ENCODE peak calls at places on chromosome 12, in nine cellular contexts. One of them, this sample, is unnamed.

GRCh38 chr12:41802803-41803202 is 341.9 kb downstream of the GXYLT1 start:
- DNase-seq in EL: no peak
- DNase-seq in astrocyte: peak
- DNase-seq in midbrain: no peak
- DNase-seq in astrocyte of the cerebellum: no peak
- DNase-seq in SJSA1: no peak
- DNase-seq in left cardiac atrium: no peak
- DNase-seq in stimulated activated naive CD8-positive, alpha-beta T cell treated with anti-CD3 and anti-CD28 coated beads, Interleukin-15, Interleukin-2, amounts not matched to agents 100 U/mL and 50 U/mL, for 24 hours: no peak
- DNase-seq in H4: no peak
- DNase-seq in this sample: no peak

GRCh38 chr12:42468853-42469252 is 120.7 kb downstream of the PRICKLE1 start:
- DNase-seq in EL: no peak
- DNase-seq in astrocyte: no peak
- DNase-seq in midbrain: no peak
- DNase-seq in astrocyte of the cerebellum: no peak
- DNase-seq in SJSA1: no peak
- DNase-seq in left cardiac atrium: no peak
- DNase-seq in stimulated activated naive CD8-positive, alpha-beta T cell treated with anti-CD3 and anti-CD28 coated beads, Interleukin-15, Interleukin-2, amounts not matched to agents 100 U/mL and 50 U/mL, for 24 hours: no peak
- DNase-seq in H4: peak
- DNase-seq in this sample: no peak

GRCh38 chr12:68771223-68771925 is 25.4 kb downstream of the SLC35E3 start:
- DNase-seq in EL: no peak
- DNase-seq in astrocyte: no peak
- DNase-seq in midbrain: no peak
- DNase-seq in astrocyte of the cerebellum: no peak
- DNase-seq in SJSA1: peak
- DNase-seq in left cardiac atrium: no peak
- DNase-seq in stimulated activated naive CD8-positive, alpha-beta T cell treated with anti-CD3 and anti-CD28 coated beads, Interleukin-15, Interleukin-2, amounts not matched to agents 100 U/mL and 50 U/mL, for 24 hours: no peak
- DNase-seq in H4: no peak
- DNase-seq in this sample: no peak

GRCh38 chr12:101839324-101840283 is 8.8 kb upstream of the GNPTAB start:
- DNase-seq in EL: peak
- DNase-seq in astrocyte: no peak
- DNase-seq in midbrain: peak
- DNase-seq in astrocyte of the cerebellum: peak
- DNase-seq in SJSA1: peak
- DNase-seq in left cardiac atrium: peak
- DNase-seq in stimulated activated naive CD8-positive, alpha-beta T cell treated with anti-CD3 and anti-CD28 coated beads, Interleukin-15, Interleukin-2, amounts not matched to agents 100 U/mL and 50 U/mL, for 24 hours: peak
- DNase-seq in H4: peak
- DNase-seq in this sample: peak

GRCh38 chr12:114096461-114096860 is 130.3 kb upstream of the RBM19 start:
- DNase-seq in EL: peak
- DNase-seq in astrocyte: no peak
- DNase-seq in midbrain: no peak
- DNase-seq in astrocyte of the cerebellum: no peak
- DNase-seq in SJSA1: no peak
- DNase-seq in left cardiac atrium: no peak
- DNase-seq in stimulated activated naive CD8-positive, alpha-beta T cell treated with anti-CD3 and anti-CD28 coated beads, Interleukin-15, Interleukin-2, amounts not matched to agents 100 U/mL and 50 U/mL, for 24 hours: no peak
- DNase-seq in H4: no peak
- DNase-seq in this sample: peak

GRCh38 chr12:93783827-93784226 is 106.7 kb downstream of the CRADD start:
- DNase-seq in EL: no peak
- DNase-seq in astrocyte: no peak
- DNase-seq in midbrain: no peak
- DNase-seq in astrocyte of the cerebellum: no peak
- DNase-seq in SJSA1: no peak
- DNase-seq in left cardiac atrium: no peak
- DNase-seq in stimulated activated naive CD8-positive, alpha-beta T cell treated with anti-CD3 and anti-CD28 coated beads, Interleukin-15, Interleukin-2, amounts not matched to agents 100 U/mL and 50 U/mL, for 24 hours: peak
- DNase-seq in H4: no peak
- DNase-seq in this sample: no peak

GRCh38 chr12:51863921-51864700 is 15.6 kb upstream of the FIGNL2 start:
- DNase-seq in EL: no peak
- DNase-seq in astrocyte: peak
- DNase-seq in midbrain: peak
- DNase-seq in astrocyte of the cerebellum: no peak
- DNase-seq in SJSA1: no peak
- DNase-seq in left cardiac atrium: no peak
- DNase-seq in stimulated activated naive CD8-positive, alpha-beta T cell treated with anti-CD3 and anti-CD28 coated beads, Interleukin-15, Interleukin-2, amounts not matched to agents 100 U/mL and 50 U/mL, for 24 hours: peak
- DNase-seq in H4: no peak
- DNase-seq in this sample: no peak

GRCh38 chr12:132168311-132169031 is 24.2 kb downstream of the NOC4L start:
- DNase-seq in EL: no peak
- DNase-seq in astrocyte: no peak
- DNase-seq in midbrain: no peak
- DNase-seq in astrocyte of the cerebellum: no peak
- DNase-seq in SJSA1: no peak
- DNase-seq in left cardiac atrium: peak
- DNase-seq in stimulated activated naive CD8-positive, alpha-beta T cell treated with anti-CD3 and anti-CD28 coated beads, Interleukin-15, Interleukin-2, amounts not matched to agents 100 U/mL and 50 U/mL, for 24 hours: no peak
- DNase-seq in H4: no peak
- DNase-seq in this sample: no peak

GRCh38 chr12:27081668-27082091 is 698 bp downstream of the C12orf71 start:
- DNase-seq in EL: peak
- DNase-seq in astrocyte: no peak
- DNase-seq in midbrain: no peak
- DNase-seq in astrocyte of the cerebellum: no peak
- DNase-seq in SJSA1: no peak
- DNase-seq in left cardiac atrium: peak
- DNase-seq in stimulated activated naive CD8-positive, alpha-beta T cell treated with anti-CD3 and anti-CD28 coated beads, Interleukin-15, Interleukin-2, amounts not matched to agents 100 U/mL and 50 U/mL, for 24 hours: no peak
- DNase-seq in H4: no peak
- DNase-seq in this sample: peak

GRCh38 chr12:51229116-51229515 is 9.5 kb upstream of the DAZAP2 start:
- DNase-seq in EL: no peak
- DNase-seq in astrocyte: no peak
- DNase-seq in midbrain: no peak
- DNase-seq in astrocyte of the cerebellum: no peak
- DNase-seq in SJSA1: no peak
- DNase-seq in left cardiac atrium: no peak
- DNase-seq in stimulated activated naive CD8-positive, alpha-beta T cell treated with anti-CD3 and anti-CD28 coated beads, Interleukin-15, Interleukin-2, amounts not matched to agents 100 U/mL and 50 U/mL, for 24 hours: no peak
- DNase-seq in H4: no peak
- DNase-seq in this sample: no peak

GRCh38 chr12:71848212-71848611 is 8.7 kb downstream of the TBC1D15 start:
- DNase-seq in EL: no peak
- DNase-seq in astrocyte: no peak
- DNase-seq in midbrain: no peak
- DNase-seq in astrocyte of the cerebellum: no peak
- DNase-seq in SJSA1: no peak
- DNase-seq in left cardiac atrium: no peak
- DNase-seq in stimulated activated naive CD8-positive, alpha-beta T cell treated with anti-CD3 and anti-CD28 coated beads, Interleukin-15, Interleukin-2, amounts not matched to agents 100 U/mL and 50 U/mL, for 24 hours: no peak
- DNase-seq in H4: no peak
- DNase-seq in this sample: no peak

GRCh38 chr12:127145929-127146789 is 1120.8 kb upstream of the TMEM132C start:
- DNase-seq in EL: peak
- DNase-seq in astrocyte: peak
- DNase-seq in midbrain: peak
- DNase-seq in astrocyte of the cerebellum: no peak
- DNase-seq in SJSA1: peak
- DNase-seq in left cardiac atrium: peak
- DNase-seq in stimulated activated naive CD8-positive, alpha-beta T cell treated with anti-CD3 and anti-CD28 coated beads, Interleukin-15, Interleukin-2, amounts not matched to agents 100 U/mL and 50 U/mL, for 24 hours: peak
- DNase-seq in H4: no peak
- DNase-seq in this sample: no peak

GRCh38 chr12:90829044-90829443 is 125.9 kb downstream of the CCER1 start:
- DNase-seq in EL: no peak
- DNase-seq in astrocyte: no peak
- DNase-seq in midbrain: no peak
- DNase-seq in astrocyte of the cerebellum: no peak
- DNase-seq in SJSA1: no peak
- DNase-seq in left cardiac atrium: no peak
- DNase-seq in stimulated activated naive CD8-positive, alpha-beta T cell treated with anti-CD3 and anti-CD28 coated beads, Interleukin-15, Interleukin-2, amounts not matched to agents 100 U/mL and 50 U/mL, for 24 hours: no peak
- DNase-seq in H4: no peak
- DNase-seq in this sample: no peak

GRCh38 chr12:56520025-56520810 is 1.4 kb upstream of the RBMS2 start:
- DNase-seq in EL: peak
- DNase-seq in astrocyte: no peak
- DNase-seq in midbrain: no peak
- DNase-seq in astrocyte of the cerebellum: no peak
- DNase-seq in SJSA1: no peak
- DNase-seq in left cardiac atrium: peak
- DNase-seq in stimulated activated naive CD8-positive, alpha-beta T cell treated with anti-CD3 and anti-CD28 coated beads, Interleukin-15, Interleukin-2, amounts not matched to agents 100 U/mL and 50 U/mL, for 24 hours: no peak
- DNase-seq in H4: no peak
- DNase-seq in this sample: peak

GRCh38 chr12:27866382-27867101 is 86.5 kb upstream of the MANSC4 start:
- DNase-seq in EL: peak
- DNase-seq in astrocyte: peak
- DNase-seq in midbrain: no peak
- DNase-seq in astrocyte of the cerebellum: no peak
- DNase-seq in SJSA1: no peak
- DNase-seq in left cardiac atrium: no peak
- DNase-seq in stimulated activated naive CD8-positive, alpha-beta T cell treated with anti-CD3 and anti-CD28 coated beads, Interleukin-15, Interleukin-2, amounts not matched to agents 100 U/mL and 50 U/mL, for 24 hours: no peak
- DNase-seq in H4: peak
- DNase-seq in this sample: peak

GRCh38 chr12:89994901-89995300 is 286.3 kb upstream of the ATP2B1 start:
- DNase-seq in EL: no peak
- DNase-seq in astrocyte: no peak
- DNase-seq in midbrain: no peak
- DNase-seq in astrocyte of the cerebellum: no peak
- DNase-seq in SJSA1: no peak
- DNase-seq in left cardiac atrium: no peak
- DNase-seq in stimulated activated naive CD8-positive, alpha-beta T cell treated with anti-CD3 and anti-CD28 coated beads, Interleukin-15, Interleukin-2, amounts not matched to agents 100 U/mL and 50 U/mL, for 24 hours: no peak
- DNase-seq in H4: no peak
- DNase-seq in this sample: no peak

GRCh38 chr12:45966486-45966885 is 23.9 kb downstream of the SCAF11 start:
- DNase-seq in EL: peak
- DNase-seq in astrocyte: peak
- DNase-seq in midbrain: no peak
- DNase-seq in astrocyte of the cerebellum: peak
- DNase-seq in SJSA1: no peak
- DNase-seq in left cardiac atrium: no peak
- DNase-seq in stimulated activated naive CD8-positive, alpha-beta T cell treated with anti-CD3 and anti-CD28 coated beads, Interleukin-15, Interleukin-2, amounts not matched to agents 100 U/mL and 50 U/mL, for 24 hours: no peak
- DNase-seq in H4: no peak
- DNase-seq in this sample: peak